ENCODE peak calls at places on chromosome 14, in five cellular contexts. L is CD4-positive, alpha-beta T cell; H is stomach; G is HS-5; Z is GM18507. N is an unnamed sample.

GRCh38 chr14:61866932-61867920 is 105.0 kb downstream of the SNAPC1 start:
- DNase-seq in L (no peak), H (no peak), G (no peak), Z (peak; percentile 20), N (no peak)

GRCh38 chr14:94897092-94897491 is 127.2 kb upstream of the GSC start:
- DNase-seq in L (no peak), H (no peak), G (peak; percentile 31), Z (no peak), N (no peak)

GRCh38 chr14:93731753-93732152 is 56.5 kb downstream of the PRIMA1 start:
- DNase-seq in L (no peak), H (no peak), G (no peak), Z (no peak), N (no peak)

GRCh38 chr14:77151918-77152588 is 10.5 kb upstream of the ZDHHC22 start:
- DNase-seq in L (no peak), H (no peak), G (no peak), Z (peak; percentile 25), N (no peak)

GRCh38 chr14:100735271-100735670 is 8.6 kb downstream of the DLK1 start:
- DNase-seq in L (no peak), H (no peak), G (no peak), Z (no peak), N (no peak)

GRCh38 chr14:76196980-76197379 is 45.3 kb downstream of the GPATCH2L start:
- DNase-seq in L (no peak), H (no peak), G (no peak), Z (no peak), N (no peak)

GRCh38 chr14:49946320-49947141 is 53.6 kb downstream of the ARF6 start:
- DNase-seq in L (no peak), H (peak; percentile 34), G (no peak), Z (no peak), N (peak; percentile 28)

GRCh38 chr14:39417014-39417413 is 15.2 kb downstream of the FBXO33 start:
- DNase-seq in L (no peak), H (no peak), G (no peak), Z (no peak), N (no peak)

GRCh38 chr14:54348001-54348611 is 48.7 kb upstream of the CDKN3 start:
- DNase-seq in L (no peak), H (no peak), G (no peak), Z (peak; percentile 26), N (no peak)

GRCh38 chr14:87678624-87679023 is 314.4 kb downstream of the GALC start:
- DNase-seq in L (no peak), H (no peak), G (no peak), Z (no peak), N (no peak)

GRCh38 chr14:101469382-101470251 is 91.7 kb upstream of the DIO3 start:
- DNase-seq in L (no peak), H (peak; percentile 25), G (no peak), Z (no peak), N (no peak)

GRCh38 chr14:61322011-61322798 is 826 bp downstream of the PRKCH start:
- DNase-seq in L (no peak), H (peak; percentile 73), G (no peak), Z (no peak), N (peak; percentile 75)

GRCh38 chr14:101083564-101084435 is 180.3 kb upstream of the RTL1 start:
- DNase-seq in L (no peak), H (peak; percentile 21), G (no peak), Z (no peak), N (no peak)

GRCh38 chr14:104084251-104085002 is 1.1 kb upstream of the ASPG start:
- DNase-seq in L (no peak), H (peak; percentile 29), G (no peak), Z (no peak), N (no peak)

GRCh38 chr14:36585100-36585499 is 2.7 kb upstream of the NKX2-8 start:
- DNase-seq in L (no peak), H (no peak), G (no peak), Z (no peak), N (no peak)

GRCh38 chr14:59177229-59177628 is 11.2 kb upstream of the DAAM1 start:
- DNase-seq in L (no peak), H (no peak), G (no peak), Z (no peak), N (no peak)

GRCh38 chr14:65847065-65847847 is 434.7 kb downstream of the FUT8 start:
- DNase-seq in L (peak; percentile 43), H (no peak), G (no peak), Z (peak; percentile 12), N (peak; percentile 28)

GRCh38 chr14:68677476-68677875 is 115.4 kb downstream of the ZFP36L1 start:
- DNase-seq in L (no peak), H (no peak), G (no peak), Z (no peak), N (no peak)

GRCh38 chr14:90440592-90440991 is 43.8 kb downstream of the CALM1 start:
- DNase-seq in L (no peak), H (no peak), G (no peak), Z (no peak), N (no peak)

GRCh38 chr14:74913986-74914573 is 9.0 kb downstream of the RPS6KL1 start:
- DNase-seq in L (no peak), H (peak; percentile 65), G (peak; percentile 18), Z (no peak), N (no peak)

GRCh38 chr14:22536853-22537338 is 52.1 kb downstream of the DAD1 start:
- DNase-seq in L (no peak), H (peak; percentile 55), G (peak; percentile 82), Z (no peak), N (no peak)

GRCh38 chr14:80172380-80173055 is 38.8 kb downstream of the DIO2 start:
- DNase-seq in L (no peak), H (no peak), G (peak; percentile 2), Z (no peak), N (no peak)

GRCh38 chr14:59037620-59038019 is 150.8 kb upstream of the DAAM1 start:
- DNase-seq in L (no peak), H (no peak), G (no peak), Z (no peak), N (no peak)

GRCh38 chr14:96683575-96684289 is 113.5 kb upstream of the VRK1 start:
- DNase-seq in L (no peak), H (no peak), G (no peak), Z (no peak), N (no peak)

GRCh38 chr14:54438703-54439102 is 2.5 kb downstream of the CNIH1 start:
- DNase-seq in L (no peak), H (no peak), G (no peak), Z (no peak), N (no peak)

GRCh38 chr14:62206456-62206855 is 444.2 kb downstream of the SNAPC1 start:
- DNase-seq in L (no peak), H (no peak), G (no peak), Z (no peak), N (no peak)